ENCODE peak calls at places on chromosome 10, in nine cellular contexts. A, G, D, N, J, R, X, K and B are unnamed samples.

GRCh38 chr10:22246680-22247391 is 29.0 kb upstream of the EBLN1 start:
- DNase-seq in J (no peak), X (no peak), A (peak; percentile 50), D (peak; percentile 25), K (peak; percentile 95), N (no peak), R (peak; percentile 51), G (no peak), B (peak; percentile 99)

GRCh38 chr10:49700997-49701396 is 21.5 kb downstream of the C10orf53 start:
- DNase-seq in G (no peak), K (peak; percentile 72), R (no peak), N (no peak), J (no peak), X (no peak), A (no peak), D (no peak), B (no peak)

GRCh38 chr10:24680647-24681475 is 42.8 kb downstream of the ARHGAP21 start:
- DNase-seq in K (peak; percentile 18), R (no peak), A (peak; percentile 43), X (no peak), D (no peak), N (no peak), G (no peak), J (no peak), B (no peak)

GRCh38 chr10:29740981-29741545 is 106.3 kb upstream of the SVIL start:
- DNase-seq in K (no peak), X (no peak), A (no peak), D (no peak), R (no peak), J (no peak), G (peak; percentile 27), N (no peak), B (no peak)

GRCh38 chr10:547591-548081 is 141.8 kb downstream of the DIP2C start:
- DNase-seq in X (no peak), G (peak; percentile 70), R (no peak), D (no peak), J (no peak), N (peak; percentile 24), K (no peak), A (no peak), B (no peak)

GRCh38 chr10:116694927-116695268 is 47.5 kb downstream of the HSPA12A start:
- DNase-seq in J (no peak), X (no peak), G (no peak), A (no peak), R (no peak), D (no peak), N (no peak), K (no peak), B (no peak)

GRCh38 chr10:31678573-31679122 is 250.0 kb downstream of the ARHGAP12 start:
- DNase-seq in G (no peak), N (no peak), D (no peak), J (no peak), K (no peak), R (no peak), A (no peak), X (no peak), B (no peak)

GRCh38 chr10:58734116-58734515 is 221.4 kb downstream of the BICC1 start:
- DNase-seq in J (no peak), D (no peak), R (no peak), A (peak; percentile 60), K (no peak), N (no peak), G (peak; percentile 53), X (no peak), B (no peak)

GRCh38 chr10:13120786-13121499 is 21.0 kb downstream of the OPTN start:
- DNase-seq in D (no peak), G (no peak), K (no peak), N (no peak), J (no peak), R (no peak), X (no peak), A (peak; percentile 51), B (no peak)

GRCh38 chr10:102384053-102384452 is 11.5 kb upstream of the NFKB2 start:
- DNase-seq in G (no peak), A (no peak), X (no peak), K (no peak), N (no peak), J (no peak), D (no peak), R (peak; percentile 21), B (no peak)

GRCh38 chr10:49384268-49384953 is 11.5 kb downstream of the DRGX start:
- DNase-seq in J (no peak), A (no peak), D (no peak), G (no peak), X (no peak), N (no peak), R (no peak), K (no peak), B (no peak)

GRCh38 chr10:43250925-43251663 is 15.8 kb downstream of the RASGEF1A start:
- DNase-seq in D (no peak), G (no peak), K (no peak), A (no peak), J (no peak), X (peak; percentile 21), R (no peak), N (no peak), B (no peak)

GRCh38 chr10:113126506-113127192 is 176.6 kb downstream of the TCF7L2 start:
- DNase-seq in D (peak; percentile 73), R (peak; percentile 44), X (peak; percentile 75), N (peak; percentile 90), J (peak; percentile 85), G (peak; percentile 94), A (peak; percentile 93), K (peak; percentile 73), B (peak; percentile 49)

GRCh38 chr10:79320785-79321493 is 26.3 kb upstream of the PPIF start:
- DNase-seq in A (peak; percentile 86), R (no peak), X (no peak), D (peak; percentile 10), K (peak; percentile 100), G (no peak), J (no peak), N (no peak), B (peak; percentile 100)

GRCh38 chr10:127262606-127263005 is 66.2 kb upstream of the INSYN2A start:
- DNase-seq in D (no peak), R (no peak), N (no peak), G (no peak), J (no peak), K (no peak), X (no peak), A (no peak), B (no peak)

GRCh38 chr10:28054211-28054888 is 55.5 kb upstream of the ODAD2 start:
- DNase-seq in K (peak; percentile 90), R (no peak), X (no peak), N (no peak), A (peak; percentile 93), G (no peak), D (no peak), J (no peak), B (peak; percentile 72)

GRCh38 chr10:75000748-75001321 is 110.6 kb upstream of the SAMD8 start:
- DNase-seq in G (no peak), X (no peak), D (no peak), K (no peak), N (no peak), J (no peak), R (no peak), A (no peak), B (no peak)

GRCh38 chr10:103598654-103599115 is 105.2 kb downstream of the NEURL1 start:
- DNase-seq in N (no peak), X (peak; percentile 60), G (peak; percentile 88), K (peak; percentile 79), R (peak; percentile 12), D (peak; percentile 51), A (peak; percentile 86), J (peak; percentile 80), B (peak; percentile 60)

DNA sequence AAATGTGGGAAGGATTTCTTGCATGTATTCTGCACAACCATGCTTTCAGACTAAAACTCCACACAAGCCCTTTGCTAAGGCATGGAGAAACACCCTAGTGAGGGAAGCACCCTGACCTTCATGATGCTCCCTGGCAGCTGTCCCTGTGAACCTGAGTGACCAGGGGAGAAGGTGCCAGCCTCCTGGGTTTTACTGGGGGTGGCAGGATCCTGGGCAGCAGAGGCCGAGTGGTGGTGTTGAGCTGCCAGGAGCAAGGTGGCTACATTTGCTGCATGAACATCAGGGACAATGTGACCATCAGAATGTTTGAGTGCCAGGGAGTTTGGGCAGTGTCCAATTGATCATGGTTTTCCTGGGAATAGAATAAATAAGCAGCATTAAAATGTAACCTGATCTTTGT is 437.9 kb downstream of the TCERG1L start:
- DNase-seq in A (no peak), X (no peak), N (no peak), D (no peak), R (no peak), J (no peak), G (no peak), K (no peak), B (no peak)
- H3K27me3 ChIP-seq in A (no peaks in the 10 kb centered on the region), X (no peaks in the 10 kb centered on the region), N (no peaks in the 10 kb centered on the region), D (no peaks in the 10 kb centered on the region), R (no peaks in the 10 kb centered on the region), J (no peaks in the 10 kb centered on the region), G (no peaks in the 10 kb centered on the region), K (no peaks in the 10 kb centered on the region), B (no peaks in the 10 kb centered on the region)

GRCh38 chr10:119394657-119395286 is 147.7 kb downstream of the RGS10 start:
- DNase-seq in R (no peak), A (no peak), G (no peak), D (no peak), X (no peak), K (no peak), J (no peak), N (no peak), B (no peak)
- H3K4me3 ChIP-seq in R (no peak overlapping the region), A (no peak overlapping the region), G (no peak overlapping the region), D (no peak overlapping the region), X (no peak overlapping the region), K (no peak overlapping the region), J (no peak overlapping the region), N (no peak overlapping the region), B (no peak overlapping the region)

GRCh38 chr10:129969528-129970264 is 5.6 kb upstream of the EBF3 start:
- DNase-seq in G (peak; percentile 42), A (no peak), K (no peak), X (no peak), D (no peak), J (no peak), N (no peak), R (no peak), B (no peak)

GRCh38 chr10:129970404-129971364 is 6.6 kb upstream of the EBF3 start:
- DNase-seq in A (no peak), X (no peak), N (no peak), K (no peak), R (no peak), G (peak; percentile 44), J (no peak), D (no peak), B (no peak)

GRCh38 chr10:129967579-129968019 is 3.5 kb upstream of the EBF3 start:
- DNase-seq in G (peak; percentile 20), A (no peak), X (no peak), D (no peak), N (no peak), R (no peak), J (no peak), K (no peak), B (no peak)

GRCh38 chr10:129968020-129968861 is 4.2 kb upstream of the EBF3 start:
- DNase-seq in D (no peak), J (no peak), N (no peak), X (no peak), A (no peak), K (no peak), R (no peak), G (peak; percentile 29), B (no peak)

GRCh38 chr10:129968937-129969527 is 5.0 kb upstream of the EBF3 start:
- DNase-seq in N (peak; percentile 88), G (peak; percentile 89), D (peak; percentile 66), X (no peak), A (peak; percentile 71), J (no peak), R (peak; percentile 46), K (peak; percentile 40), B (no peak)
- H3K27me3 ChIP-seq in N (no peaks in the 10 kb centered on the region), G (peaks cover 66% of the 10 kb centered on the region), D (no peaks in the 10 kb centered on the region), X (peaks cover 63% of the 10 kb centered on the region), A (no peaks in the 10 kb centered on the region), J (peaks cover 94% of the 10 kb centered on the region), R (peaks cover 20% of the 10 kb centered on the region), K (peaks cover 74% of the 10 kb centered on the region), B (peaks cover 67% of the 10 kb centered on the region)

GRCh38 chr10:124449170-124450009 is 445 bp downstream of the NKX1-2 start:
- DNase-seq in G (peak; percentile 55), X (no peak), A (no peak), K (peak; percentile 39), N (no peak), R (no peak), J (no peak), D (no peak), B (peak; percentile 57)
- H3K4me3 ChIP-seq in G (peak overlapping the region; percentile 21), X (peak overlapping the region; percentile 27), A (no peak overlapping the region), K (peak overlapping the region; percentile 59), N (no peak overlapping the region), R (no peak overlapping the region), J (peak overlapping the region; percentile 56), D (peak overlapping the region; percentile 5), B (peak overlapping the region; percentile 38)